ENCODE peak calls at places on chromosomes 12 and 14, in seven cellular contexts. I, G, R, M, Z, D and Q are unnamed samples.

GRCh38 chr12:59452746-59453145 is 143.1 kb upstream of the SLC16A7 start:
- DNase-seq in I (peak; percentile 42), G (no peak), M (no peak), Z (no peak), D (no peak), R (no peak), Q (peak; percentile 58)

GRCh38 chr12:103833095-103833777 is 7.8 kb downstream of the NT5DC3 start:
- DNase-seq in Z (no peak), I (no peak), M (no peak), G (no peak), D (no peak), R (no peak), Q (peak; percentile 85)

GRCh38 chr12:34249271-34249670 is 227.0 kb downstream of the ALG10 start:
- DNase-seq in M (no peak), Z (no peak), G (no peak), D (peak; percentile 27), I (no peak), R (no peak), Q (no peak)

GRCh38 chr12:102444707-102445106 is 35.7 kb downstream of the IGF1 start:
- DNase-seq in M (no peak), I (no peak), R (no peak), Z (no peak), G (no peak), D (no peak), Q (no peak)

GRCh38 chr14:52918486-52918885 is 32.4 kb downstream of the FERMT2 start:
- DNase-seq in I (peak; percentile 93), M (no peak), Z (no peak), R (no peak), G (peak; percentile 30), D (no peak), Q (peak; percentile 87)

GRCh38 chr12:22334696-22335290 is at the start of gene ST8SIA1:
- DNase-seq in Z (peak; percentile 76), M (peak; percentile 57), G (no peak), R (peak; percentile 75), I (peak; percentile 37), D (no peak), Q (peak; percentile 44)

GRCh38 chr12:67155863-67156262 is 113.3 kb upstream of the CAND1 start:
- DNase-seq in D (no peak), G (peak; percentile 54), Z (no peak), I (peak; percentile 43), M (no peak), R (peak; percentile 26), Q (peak; percentile 51)

GRCh38 chr12:124750787-124751471 is 112.7 kb downstream of the SCARB1 start:
- DNase-seq in M (no peak), R (peak; percentile 75), G (no peak), I (peak; percentile 45), Z (peak; percentile 77), D (no peak), Q (no peak)